ENCODE peak calls at places on chromosomes 3 and 15, in five cellular contexts. S is mesenteric fat pad; E is HuH-7.5; N is Jurkat, Clone E6-1; Z is hepatocyte. L is an unnamed sample.

GRCh38 chr15:73751481-73751880 is 1.7 kb downstream of the INSYN1 start:
- DNase-seq in S (no peak), E (no peak), N (no peak), Z (no peak), L (no peak)

GRCh38 chr15:96338772-96339661 is 8.5 kb downstream of the NR2F2 start:
- DNase-seq in S (no peak), E (peak; percentile 90), N (no peak), Z (no peak), L (no peak)

GRCh38 chr15:80920271-80920699 is 69.3 kb downstream of the MESD start:
- DNase-seq in S (no peak), E (no peak), N (peak; percentile 19), Z (no peak), L (no peak)

GRCh38 chr15:45812200-45812599 is 177.4 kb downstream of the SQOR start:
- DNase-seq in S (no peak), E (no peak), N (no peak), Z (no peak), L (no peak)

GRCh38 chr3:17602126-17602525 is 140.3 kb downstream of the TBC1D5 start:
- DNase-seq in S (no peak), E (no peak), N (no peak), Z (no peak), L (no peak)

GRCh38 chr15:99125061-99125990 is 20.4 kb downstream of the SYNM start:
- DNase-seq in S (no peak), E (no peak), N (no peak), Z (no peak), L (no peak)

GRCh38 chr15:28960979-28961378 is 75.2 kb downstream of the APBA2 start:
- DNase-seq in S (peak; percentile 49), E (no peak), N (no peak), Z (peak; percentile 56), L (no peak)

GRCh38 chr3:66200147-66200546 is 20.7 kb upstream of the SLC25A26 start:
- DNase-seq in S (no peak), E (no peak), N (no peak), Z (peak; percentile 13), L (no peak)

GRCh38 chr3:58178528-58179234 is 32.1 kb downstream of the DNASE1L3 start:
- DNase-seq in S (no peak), E (no peak), N (no peak), Z (no peak), L (no peak)

GRCh38 chr15:76994971-76995945 is at the start of gene PSTPIP1:
- DNase-seq in S (peak; percentile 88), E (no peak), N (peak; percentile 67), Z (no peak), L (no peak)

GRCh38 chr3:169256791-169257522 is 406.6 kb downstream of the MECOM start:
- DNase-seq in S (no peak), E (no peak), N (no peak), Z (no peak), L (no peak)

GRCh38 chr3:127213381-127213918 is 20.5 kb downstream of the PRR23E start:
- DNase-seq in S (peak; percentile 57), E (no peak), N (no peak), Z (no peak), L (no peak)

GRCh38 chr3:155217591-155217990 is 75.9 kb downstream of the STRIT1 start:
- DNase-seq in S (no peak), E (no peak), N (no peak), Z (no peak), L (no peak)

GRCh38 chr3:47410801-47411646 is 30.2 kb downstream of the PTPN23 start:
- DNase-seq in S (no peak), E (no peak), N (no peak), Z (no peak), L (no peak)

GRCh38 chr3:71602256-71602655 is 18.7 kb upstream of the FOXP1 start:
- DNase-seq in S (no peak), E (no peak), N (no peak), Z (peak; percentile 19), L (no peak)

GRCh38 chr15:24696855-24697254 is 21.3 kb downstream of the NPAP1 start:
- DNase-seq in S (no peak), E (no peak), N (no peak), Z (no peak), L (no peak)

GRCh38 chr3:147620906-147621305 is 211.7 kb downstream of the ZIC1 start:
- DNase-seq in S (no peak), E (no peak), N (no peak), Z (no peak), L (no peak)

GRCh38 chr15:53746101-53746500 is 13.4 kb downstream of the WDR72 start:
- DNase-seq in S (no peak), E (no peak), N (no peak), Z (no peak), L (no peak)

GRCh38 chr15:67880651-67881182 is 40.9 kb upstream of the RNU6-1 start:
- DNase-seq in S (no peak), E (no peak), N (no peak), Z (no peak), L (no peak)

GRCh38 chr15:52551762-52552161 is 17.1 kb downstream of the ARPP19 start:
- DNase-seq in S (no peak), E (no peak), N (no peak), Z (no peak), L (no peak)

GRCh38 chr15:85854345-85855097 is 59.8 kb upstream of the KLHL25 start:
- DNase-seq in S (peak; percentile 35), E (peak; percentile 72), N (peak; percentile 70), Z (peak; percentile 75), L (peak; percentile 76)

GRCh38 chr3:141877911-141878310 is 1.5 kb downstream of the ATP1B3 start:
- DNase-seq in S (no peak), E (no peak), N (peak; percentile 46), Z (peak; percentile 37), L (no peak)

GRCh38 chr15:67091073-67091965 is 25.9 kb downstream of the SMAD3 start:
- DNase-seq in S (no peak), E (no peak), N (no peak), Z (peak; percentile 73), L (no peak)

GRCh38 chr3:45191424-45191823 is 34.7 kb downstream of the TMEM158 start:
- DNase-seq in S (no peak), E (no peak), N (no peak), Z (no peak), L (no peak)

GRCh38 chr15:83205725-83206324 is 1.8 kb downstream of the HDGFL3 start:
- DNase-seq in S (no peak), E (no peak), N (no peak), Z (no peak), L (no peak)

GRCh38 chr3:25306066-25306465 is 122.0 kb upstream of the RARB start:
- DNase-seq in S (no peak), E (no peak), N (no peak), Z (no peak), L (no peak)

GRCh38 chr3:115720988-115721387 is 97.7 kb downstream of the GAP43 start:
- DNase-seq in S (no peak), E (no peak), N (no peak), Z (no peak), L (no peak)

GRCh38 chr3:18679226-18679625 is 254.1 kb upstream of the SATB1 start:
- DNase-seq in S (no peak), E (no peak), N (no peak), Z (no peak), L (no peak)

GRCh38 chr15:44023176-44023575 is 171.9 kb downstream of the FRMD5 start:
- DNase-seq in S (no peak), E (no peak), N (no peak), Z (no peak), L (no peak)

GRCh38 chr3:132210476-132211346 is 106.5 kb upstream of the ACP3 start:
- DNase-seq in S (no peak), E (no peak), N (no peak), Z (peak; percentile 55), L (peak; percentile 41)